ENCODE peak calls at places on chromosomes 13 and 19, in seven cellular contexts. E is activated CD8-positive, alpha-beta memory T cell treated with anti-CD3 and anti-CD28 coated beads for 4 hours; K is adipocyte; L is AG08396; X is B cell; U is fibroblast of mammary gland; Z is AG10803. S is an unnamed sample.

GRCh38 chr19:2150794-2151338 is 500 bp downstream of the AP3D1 start:
- DNase-seq in Z (no peak), K (peak; percentile 48), E (no peak), L (no peak), U (no peak), X (peak; percentile 57), S (peak; percentile 41)

GRCh38 chr13:32297206-32297605 is 18.0 kb downstream of the ZAR1L start:
- DNase-seq in K (no peak), Z (no peak), L (no peak), X (no peak), U (no peak), E (no peak), S (no peak)

GRCh38 chr19:46746281-46746965 is at the start of gene STRN4:
- DNase-seq in U (no peak), E (peak; percentile 27), X (peak; percentile 87), K (peak; percentile 89), L (peak; percentile 98), Z (peak; percentile 44), S (peak; percentile 49)

GRCh38 chr13:111429064-111429558 is 108.7 kb downstream of the TEX29 start:
- DNase-seq in X (no peak), L (peak; percentile 64), E (no peak), U (peak; percentile 30), K (peak; percentile 46), Z (peak; percentile 31), S (peak; percentile 41)

GRCh38 chr19:45306040-45306439 is 16.6 kb downstream of the CKM start:
- DNase-seq in X (no peak), Z (no peak), E (no peak), K (peak; percentile 14), L (peak; percentile 59), U (peak; percentile 19), S (no peak)

GRCh38 chr13:99871249-99871898 is 100.2 kb downstream of the ZIC5 start:
- DNase-seq in X (no peak), K (no peak), L (no peak), Z (no peak), U (no peak), E (no peak), S (no peak)

GRCh38 chr19:13092608-13093260 is 9.9 kb downstream of the LYL1 start:
- DNase-seq in E (no peak), X (no peak), K (no peak), Z (peak; percentile 79), U (peak; percentile 53), L (no peak), S (no peak)

GRCh38 chr19:50548191-50549058 is 19.8 kb downstream of the LRRC4B start:
- DNase-seq in K (no peak), L (no peak), X (no peak), E (no peak), Z (no peak), U (no peak), S (peak; percentile 68)

GRCh38 chr19:29188704-29189375 is 24.1 kb downstream of the UQCRFS1 start:
- DNase-seq in E (no peak), L (peak; percentile 25), U (peak; percentile 49), X (no peak), K (peak; percentile 4), Z (peak; percentile 3), S (no peak)

GRCh38 chr13:94708031-94708571 is 4.2 kb downstream of the SOX21 start:
- DNase-seq in L (no peak), K (no peak), Z (no peak), E (no peak), U (no peak), X (no peak), S (peak; percentile 46)

GRCh38 chr19:47331931-47332547 is at the start of gene C5AR2:
- DNase-seq in Z (peak; percentile 24), X (no peak), E (no peak), K (no peak), L (no peak), U (peak; percentile 46), S (no peak)

GRCh38 chr19:41753936-41754529 is 1.3 kb upstream of the CEACAM6 start:
- DNase-seq in L (peak; percentile 17), E (peak; percentile 49), X (peak; percentile 70), Z (peak; percentile 8), U (peak; percentile 31), K (peak; percentile 53), S (peak; percentile 16)

GRCh38 chr13:40233731-40234195 is 432.7 kb downstream of the FOXO1 start:
- DNase-seq in E (no peak), X (no peak), Z (no peak), U (no peak), K (no peak), L (no peak), S (no peak)

GRCh38 chr13:26759907-26760834 is at the start of gene GPR12:
- DNase-seq in L (peak; percentile 28), K (peak; percentile 32), U (no peak), E (no peak), Z (peak; percentile 12), X (no peak), S (no peak)

GRCh38 chr13:44972956-44973581 is 16.2 kb downstream of the NUFIP1 start:
- DNase-seq in E (no peak), U (peak; percentile 50), X (peak; percentile 32), K (peak; percentile 80), L (peak; percentile 26), Z (peak; percentile 30), S (peak; percentile 12)

GRCh38 chr13:40613192-40613818 is 53.1 kb downstream of the FOXO1 start:
- DNase-seq in L (no peak), U (no peak), E (peak; percentile 19), X (peak; percentile 66), K (no peak), Z (no peak), S (peak; percentile 32)

GRCh38 chr19:38073806-38074685 is 150.0 kb downstream of the DPF1 start:
- DNase-seq in L (no peak), K (no peak), X (no peak), U (no peak), Z (no peak), E (no peak), S (peak; percentile 32)

GRCh38 chr13:43145556-43145955 is 122.2 kb downstream of the DNAJC15 start:
- DNase-seq in E (no peak), X (no peak), K (no peak), Z (no peak), U (no peak), L (no peak), S (no peak)

GRCh38 chr19:45852941-45853340 is 10.0 kb downstream of the SYMPK start:
- DNase-seq in Z (no peak), U (peak; percentile 15), K (no peak), X (no peak), E (no peak), L (no peak), S (no peak)

GRCh38 chr13:44932850-44933251 is 56.4 kb downstream of the NUFIP1 start:
- DNase-seq in X (no peak), U (peak; percentile 75), E (no peak), Z (peak; percentile 36), K (no peak), L (no peak), S (no peak)

GRCh38 chr13:27338816-27339215 is 68.2 kb downstream of the RASL11A start:
- DNase-seq in E (no peak), K (peak; percentile 17), L (no peak), Z (no peak), X (no peak), U (no peak), S (no peak)

GRCh38 chr13:41465215-41465907 is 8.0 kb downstream of the RGCC start:
- DNase-seq in U (peak; percentile 91), E (peak; percentile 81), Z (peak; percentile 70), X (peak; percentile 72), K (peak; percentile 20), L (peak; percentile 82), S (no peak)

GRCh38 chr19:32040246-32040645 is 305.2 kb upstream of the ZNF507 start:
- DNase-seq in L (no peak), Z (no peak), X (no peak), U (no peak), K (no peak), E (no peak), S (no peak)

GRCh38 chr13:90968510-90968909 is 379.0 kb upstream of the MIR17HG start:
- DNase-seq in K (peak; percentile 5), X (no peak), L (no peak), E (no peak), U (peak; percentile 1), Z (no peak), S (peak; percentile 21)

GRCh38 chr13:51785592-51786424 is 18.2 kb downstream of the DHRS12 start:
- DNase-seq in K (no peak), Z (peak; percentile 54), L (peak; percentile 40), X (no peak), U (peak; percentile 75), E (no peak), S (peak; percentile 25)

GRCh38 chr19:46579286-46579944 is 21.7 kb upstream of the CALM3 start:
- DNase-seq in Z (no peak), K (peak; percentile 10), E (no peak), L (no peak), X (peak; percentile 44), U (no peak), S (peak; percentile 48)

GRCh38 chr13:109818136-109818535 is 31.8 kb upstream of the IRS2 start:
- DNase-seq in Z (peak; percentile 47), E (no peak), X (no peak), U (no peak), L (no peak), K (peak; percentile 8), S (no peak)

GRCh38 chr19:33440241-33440640 is 66.7 kb downstream of the CEBPG start:
- DNase-seq in L (no peak), Z (no peak), X (no peak), U (no peak), K (no peak), E (no peak), S (no peak)

GRCh38 chr13:37029617-37030016 is 29.0 kb downstream of the EXOSC8 start:
- DNase-seq in U (peak; percentile 60), K (peak; percentile 71), X (no peak), Z (peak; percentile 27), E (no peak), L (no peak), S (no peak)

GRCh38 chr13:35856084-35856483 is 275.1 kb downstream of the DCLK1 start:
- DNase-seq in Z (no peak), E (no peak), X (no peak), K (no peak), L (no peak), U (no peak), S (no peak)

GRCh38 chr19:11984986-11985385 is 20.1 kb downstream of the ZNF763 start:
- DNase-seq in K (peak; percentile 14), X (no peak), E (no peak), U (no peak), L (no peak), Z (no peak), S (no peak)

GRCh38 chr13:110575322-110576069 is 14.0 kb upstream of the RAB20 start:
- DNase-seq in E (no peak), Z (peak; percentile 36), X (peak; percentile 35), U (peak; percentile 83), K (no peak), L (no peak), S (no peak)

GRCh38 chr19:27652281-27652680 is 1560.7 kb downstream of the UQCRFS1 start:
- DNase-seq in L (no peak), U (no peak), K (no peak), E (no peak), Z (no peak), X (no peak), S (no peak)

GRCh38 chr19:56221851-56222250 is 19.8 kb downstream of the ZSCAN5C start:
- DNase-seq in Z (no peak), E (no peak), U (no peak), X (no peak), K (no peak), L (no peak), S (no peak)

GRCh38 chr13:112940236-112940635 is 28.8 kb upstream of the MCF2L start:
- DNase-seq in L (no peak), K (no peak), X (no peak), Z (no peak), U (no peak), E (no peak), S (peak; percentile 45)

GRCh38 chr19:54356444-54357056 is 8.2 kb downstream of the LAIR1 start:
- DNase-seq in U (no peak), X (no peak), L (no peak), E (no peak), Z (no peak), K (no peak), S (no peak)

GRCh38 chr19:18120127-18120526 is 22.5 kb downstream of the MAST3 start:
- DNase-seq in E (no peak), Z (no peak), U (no peak), L (no peak), X (no peak), K (no peak), S (no peak)

GRCh38 chr13:43543331-43543730 is 243.4 kb downstream of the ENOX1 start:
- DNase-seq in E (no peak), Z (no peak), K (peak; percentile 25), L (no peak), U (peak; percentile 34), X (no peak), S (no peak)